ENCODE peak calls at places on chromosomes 12 and 14, in seven cellular contexts. One of them, this sample, is unnamed.

GRCh38 chr14:106347890-106348755 is 821.7 kb downstream of the TMEM121 start:
- DNase-seq in CD4-positive, CD25-positive, alpha-beta regulatory T cell: no peak
- DNase-seq in gastrocnemius medialis: no peak
- DNase-seq in A549: no peak
- DNase-seq in AG04450: no peak
- DNase-seq in esophagus squamous epithelium: no peak
- DNase-seq in right lobe of liver: no peak
- DNase-seq in this sample: no peak

GRCh38 chr12:80925237-80925636 is 12.5 kb downstream of the LIN7A start:
- DNase-seq in CD4-positive, CD25-positive, alpha-beta regulatory T cell: no peak
- DNase-seq in gastrocnemius medialis: no peak
- DNase-seq in A549: no peak
- DNase-seq in AG04450: no peak
- DNase-seq in esophagus squamous epithelium: no peak
- DNase-seq in right lobe of liver: no peak
- DNase-seq in this sample: no peak

GRCh38 chr12:124233846-124234620 is 60.9 kb upstream of the RFLNA start:
- DNase-seq in CD4-positive, CD25-positive, alpha-beta regulatory T cell: no peak
- DNase-seq in gastrocnemius medialis: no peak
- DNase-seq in A549: no peak
- DNase-seq in AG04450: no peak
- DNase-seq in esophagus squamous epithelium: no peak
- DNase-seq in right lobe of liver: no peak
- DNase-seq in this sample: no peak

GRCh38 chr12:25376392-25376791 is 125.7 kb upstream of the KRAS start:
- DNase-seq in CD4-positive, CD25-positive, alpha-beta regulatory T cell: no peak
- DNase-seq in gastrocnemius medialis: no peak
- DNase-seq in A549: no peak
- DNase-seq in AG04450: no peak
- DNase-seq in esophagus squamous epithelium: no peak
- DNase-seq in right lobe of liver: no peak
- DNase-seq in this sample: no peak

GRCh38 chr12:92987362-92987761 is 58.3 kb upstream of the EEA1 start:
- DNase-seq in CD4-positive, CD25-positive, alpha-beta regulatory T cell: peak
- DNase-seq in gastrocnemius medialis: no peak
- DNase-seq in A549: peak
- DNase-seq in AG04450: peak
- DNase-seq in esophagus squamous epithelium: no peak
- DNase-seq in right lobe of liver: no peak
- DNase-seq in this sample: no peak

GRCh38 chr14:103946975-103947374 is 4.6 kb upstream of the RD3L start:
- DNase-seq in CD4-positive, CD25-positive, alpha-beta regulatory T cell: no peak
- DNase-seq in gastrocnemius medialis: no peak
- DNase-seq in A549: no peak
- DNase-seq in AG04450: no peak
- DNase-seq in esophagus squamous epithelium: no peak
- DNase-seq in right lobe of liver: no peak
- DNase-seq in this sample: no peak

GRCh38 chr12:117412465-117413190 is 51.2 kb upstream of the NOS1 start:
- DNase-seq in CD4-positive, CD25-positive, alpha-beta regulatory T cell: no peak
- DNase-seq in gastrocnemius medialis: peak
- DNase-seq in A549: no peak
- DNase-seq in AG04450: no peak
- DNase-seq in esophagus squamous epithelium: no peak
- DNase-seq in right lobe of liver: no peak
- DNase-seq in this sample: no peak

GRCh38 chr12:127108360-127109215 is 1158.4 kb upstream of the TMEM132C start:
- DNase-seq in CD4-positive, CD25-positive, alpha-beta regulatory T cell: peak
- DNase-seq in gastrocnemius medialis: peak
- DNase-seq in A549: peak
- DNase-seq in AG04450: no peak
- DNase-seq in esophagus squamous epithelium: no peak
- DNase-seq in right lobe of liver: peak
- DNase-seq in this sample: peak

GRCh38 chr14:100146548-100147091 is 12.8 kb downstream of the DEGS2 start:
- DNase-seq in CD4-positive, CD25-positive, alpha-beta regulatory T cell: peak
- DNase-seq in gastrocnemius medialis: no peak
- DNase-seq in A549: no peak
- DNase-seq in AG04450: no peak
- DNase-seq in esophagus squamous epithelium: no peak
- DNase-seq in right lobe of liver: no peak
- DNase-seq in this sample: no peak

GRCh38 chr12:27966870-27967269 is 5.7 kb downstream of the PTHLH start:
- DNase-seq in CD4-positive, CD25-positive, alpha-beta regulatory T cell: no peak
- DNase-seq in gastrocnemius medialis: no peak
- DNase-seq in A549: peak
- DNase-seq in AG04450: peak
- DNase-seq in esophagus squamous epithelium: no peak
- DNase-seq in right lobe of liver: no peak
- DNase-seq in this sample: no peak

DNA sequence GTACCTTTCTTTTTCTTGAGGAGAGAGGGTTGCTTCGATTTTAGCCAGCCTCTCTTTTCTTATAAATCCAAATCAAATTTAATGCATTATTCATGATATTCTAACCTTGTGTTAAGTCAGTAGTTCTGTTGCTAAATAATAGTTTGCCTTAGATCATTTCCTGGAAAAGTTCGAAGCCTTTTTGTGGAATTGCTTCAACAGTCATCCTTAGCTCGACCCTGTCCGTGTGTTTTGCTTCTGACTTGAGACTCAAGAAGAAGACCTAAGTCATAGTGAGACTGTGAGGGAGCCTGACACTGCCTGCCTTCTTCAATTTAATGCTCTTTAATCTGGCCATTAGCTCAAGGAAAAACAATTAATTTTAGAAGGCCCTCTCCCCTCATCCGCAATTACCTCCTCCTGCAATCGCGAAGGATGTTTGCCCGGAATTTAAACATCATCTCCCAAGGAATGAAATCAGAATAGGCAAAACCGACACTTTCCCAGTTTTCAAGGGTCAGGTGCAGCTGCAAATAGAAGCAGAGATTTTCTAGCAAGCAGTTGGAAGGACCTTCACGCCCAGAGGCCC is 453 bp upstream of the SLC4A8 start:
- DNase-seq in CD4-positive, CD25-positive, alpha-beta regulatory T cell: no peak
- DNase-seq in gastrocnemius medialis: no peak
- DNase-seq in A549: no peak
- DNase-seq in AG04450: no peak
- DNase-seq in esophagus squamous epithelium: no peak
- DNase-seq in right lobe of liver: no peak
- DNase-seq in this sample: no peak
- H3K4me3 ChIP-seq in CD4-positive, CD25-positive, alpha-beta regulatory T cell: peak
- H3K4me3 ChIP-seq in gastrocnemius medialis: peak
- H3K4me3 ChIP-seq in A549: peak
- H3K4me3 ChIP-seq in AG04450: peak
- H3K4me3 ChIP-seq in esophagus squamous epithelium: no peak
- H3K4me3 ChIP-seq in right lobe of liver: no peak
- H3K4me3 ChIP-seq in this sample: peak

GRCh38 chr12:132204822-132205270 is 60.6 kb downstream of the NOC4L start:
- DNase-seq in CD4-positive, CD25-positive, alpha-beta regulatory T cell: no peak
- DNase-seq in gastrocnemius medialis: no peak
- DNase-seq in A549: no peak
- DNase-seq in AG04450: no peak
- DNase-seq in esophagus squamous epithelium: no peak
- DNase-seq in right lobe of liver: no peak
- DNase-seq in this sample: no peak
- H3K4me3 ChIP-seq in CD4-positive, CD25-positive, alpha-beta regulatory T cell: no peak
- H3K4me3 ChIP-seq in gastrocnemius medialis: peak
- H3K4me3 ChIP-seq in A549: no peak
- H3K4me3 ChIP-seq in AG04450: no peak
- H3K4me3 ChIP-seq in esophagus squamous epithelium: no peak
- H3K4me3 ChIP-seq in right lobe of liver: no peak
- H3K4me3 ChIP-seq in this sample: peak

GRCh38 chr14:94077111-94077821 is 3.7 kb downstream of the DDX24 start:
- DNase-seq in CD4-positive, CD25-positive, alpha-beta regulatory T cell: no peak
- DNase-seq in gastrocnemius medialis: no peak
- DNase-seq in A549: no peak
- DNase-seq in AG04450: no peak
- DNase-seq in esophagus squamous epithelium: no peak
- DNase-seq in right lobe of liver: no peak
- DNase-seq in this sample: no peak
- H3K4me3 ChIP-seq in CD4-positive, CD25-positive, alpha-beta regulatory T cell: peak
- H3K4me3 ChIP-seq in gastrocnemius medialis: peak
- H3K4me3 ChIP-seq in A549: no peak
- H3K4me3 ChIP-seq in AG04450: peak
- H3K4me3 ChIP-seq in esophagus squamous epithelium: no peak
- H3K4me3 ChIP-seq in right lobe of liver: no peak
- H3K4me3 ChIP-seq in this sample: peak

DNA sequence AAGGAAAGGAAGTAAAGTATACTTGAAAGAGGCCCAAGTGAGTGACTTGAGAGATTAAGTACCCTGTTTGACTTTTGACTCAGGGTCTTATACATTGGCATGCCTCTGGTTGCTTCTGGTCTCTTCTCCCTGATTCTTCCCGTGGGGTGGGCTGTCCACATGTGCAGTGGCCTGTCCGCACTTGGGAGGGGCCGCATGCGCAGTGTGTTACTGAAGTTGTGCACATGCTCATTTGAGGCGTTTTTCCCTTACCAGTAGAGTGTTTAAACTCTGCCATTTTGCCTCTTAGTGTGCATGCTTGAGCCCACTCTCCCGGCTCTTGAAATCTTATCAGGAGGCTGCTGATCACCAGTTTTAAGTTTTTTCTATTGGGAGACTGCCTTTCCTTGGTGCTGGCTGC is 32.1 kb upstream of the HECTD1 start:
- DNase-seq in CD4-positive, CD25-positive, alpha-beta regulatory T cell: no peak
- DNase-seq in gastrocnemius medialis: no peak
- DNase-seq in A549: no peak
- DNase-seq in AG04450: no peak
- DNase-seq in esophagus squamous epithelium: no peak
- DNase-seq in right lobe of liver: no peak
- DNase-seq in this sample: peak
- H3K4me3 ChIP-seq in CD4-positive, CD25-positive, alpha-beta regulatory T cell: no peak
- H3K4me3 ChIP-seq in gastrocnemius medialis: no peak
- H3K4me3 ChIP-seq in A549: no peak
- H3K4me3 ChIP-seq in AG04450: no peak
- H3K4me3 ChIP-seq in esophagus squamous epithelium: no peak
- H3K4me3 ChIP-seq in right lobe of liver: no peak
- H3K4me3 ChIP-seq in this sample: peak

This sample was measured in lower lobe of right lung.